ENCODE peak calls at places on chromosomes 5 and 9, in four cellular contexts. I is NCI-H1436, G is cardiac fibroblast, O is H9. N is an unnamed sample.

GRCh38 chr5:39186289-39186688 is 33.1 kb downstream of the FYB1 start:
- DNase-seq in I (no peak), G (no peak), O (no peak), N (no peak)

GRCh38 chr5:33423018-33423630 is 17.6 kb upstream of the TARS1 start:
- DNase-seq in I (no peak), G (peak; percentile 67), O (no peak), N (no peak)

GRCh38 chr9:124512806-124513204 is 5.6 kb upstream of the NR5A1 start:
- DNase-seq in I (no peak), G (no peak), O (no peak), N (peak; percentile 51)

GRCh38 chr9:20197976-20198685 is 409.3 kb upstream of the SLC24A2 start:
- DNase-seq in I (no peak), G (no peak), O (peak; percentile 30), N (peak; percentile 93)

GRCh38 chr9:116064970-116065369 is 88.6 kb upstream of the PAPPA start:
- DNase-seq in I (no peak), G (no peak), O (no peak), N (no peak)

GRCh38 chr5:81163641-81164040 is 69.5 kb upstream of the CKMT2 start:
- DNase-seq in I (no peak), G (no peak), O (no peak), N (no peak)

GRCh38 chr5:9888517-9888916 is 258.4 kb upstream of the TAS2R1 start:
- DNase-seq in I (no peak), G (peak; percentile 68), O (no peak), N (no peak)

GRCh38 chr9:107548298-107549142 is 59.0 kb upstream of the KLF4 start:
- DNase-seq in I (no peak), G (peak; percentile 94), O (no peak), N (no peak)

GRCh38 chr5:98111686-98112085 is 661.8 kb upstream of the RGMB start:
- DNase-seq in I (no peak), G (no peak), O (no peak), N (no peak)

GRCh38 chr5:22780756-22781155 is 72.4 kb downstream of the CDH12 start:
- DNase-seq in I (no peak), G (no peak), O (no peak), N (no peak)

GRCh38 chr9:126979461-126979860 is 64.9 kb downstream of the RALGPS1 start:
- DNase-seq in I (no peak), G (no peak), O (no peak), N (no peak)

GRCh38 chr9:133726401-133727276 is 11.5 kb downstream of the SARDH start:
- DNase-seq in I (peak; percentile 53), G (peak; percentile 78), O (peak; percentile 68), N (peak; percentile 87)

GRCh38 chr9:27142299-27142930 is 33.4 kb downstream of the TEK start:
- DNase-seq in I (no peak), G (no peak), O (no peak), N (no peak)

GRCh38 chr5:82670692-82671091 is 392.5 kb upstream of the RPS23 start:
- DNase-seq in I (no peak), G (no peak), O (no peak), N (no peak)

GRCh38 chr5:175842947-175843793 is 28.2 kb upstream of the CPLX2 start:
- DNase-seq in I (no peak), G (peak; percentile 32), O (peak; percentile 56), N (peak; percentile 99)

GRCh38 chr9:88775559-88775958 is 215.7 kb upstream of the S1PR3 start:
- DNase-seq in I (no peak), G (no peak), O (no peak), N (no peak)

GRCh38 chr9:137276757-137277328 is 683 bp upstream of the TOR4A start:
- DNase-seq in I (no peak), G (peak; percentile 87), O (peak; percentile 71), N (peak; percentile 62)

GRCh38 chr9:131618071-131618479 is 72.8 kb downstream of the PRRT1B start:
- DNase-seq in I (peak; percentile 27), G (peak; percentile 54), O (no peak), N (no peak)

GRCh38 chr9:107044872-107045271 is 181.9 kb downstream of the ZNF462 start:
- DNase-seq in I (peak; percentile 12), G (no peak), O (no peak), N (no peak)

GRCh38 chr5:16687898-16688297 is 71.1 kb upstream of the RETREG1 start:
- DNase-seq in I (no peak), G (no peak), O (no peak), N (no peak)

GRCh38 chr5:153445875-153446567 is 44.4 kb upstream of the GRIA1 start:
- DNase-seq in I (no peak), G (peak; percentile 11), O (no peak), N (no peak)

GRCh38 chr9:89450213-89450612 is 47.7 kb downstream of the SEMA4D start:
- DNase-seq in I (no peak), G (no peak), O (no peak), N (no peak)

GRCh38 chr9:100213730-100214477 is 114.9 kb downstream of the INVS start:
- DNase-seq in I (no peak), G (peak; percentile 13), O (no peak), N (peak; percentile 70)

GRCh38 chr5:45521067-45521466 is 175.1 kb downstream of the HCN1 start:
- DNase-seq in I (no peak), G (peak; percentile 19), O (peak; percentile 52), N (peak; percentile 70)

GRCh38 chr9:5425006-5425628 is 12.6 kb downstream of the PLGRKT start:
- DNase-seq in I (peak; percentile 13), G (peak; percentile 46), O (no peak), N (no peak)

GRCh38 chr9:21334603-21334968 is 618 bp downstream of the KLHL9 start:
- DNase-seq in I (no peak), G (peak; percentile 19), O (no peak), N (no peak)

GRCh38 chr9:121651014-121651294 is 480 bp upstream of the DAB2IP start:
- DNase-seq in I (no peak), G (no peak), O (no peak), N (no peak)

GRCh38 chr9:123609844-123610243 is 253.8 kb downstream of the CRB2 start:
- DNase-seq in I (no peak), G (peak; percentile 18), O (no peak), N (no peak)

GRCh38 chr5:181173420-181174342 is 26.3 kb downstream of the OR2V2 start:
- DNase-seq in I (no peak), G (no peak), O (peak; percentile 93), N (peak; percentile 88)